ENCODE peak calls at places on chromosomes 13 and 19, in four cellular contexts. G, P, E and C are unnamed samples.
A peak's percentile ranks its signal among the peaks of the same experiment; 100 is the strongest.

GRCh38 chr13:69935043-69935442 is 172.6 kb upstream of the ATXN8OS start:
- DNase-seq in G (no peak), P (no peak), E (peak; percentile 5), C (no peak)

GRCh38 chr19:980133-980998 is 3.8 kb upstream of the WDR18 start:
- DNase-seq in G (no peak), P (peak; percentile 92), E (peak; percentile 86), C (peak; percentile 56)

GRCh38 chr19:4301590-4302237 is 475 bp downstream of the TMIGD2 start:
- DNase-seq in G (no peak), P (no peak), E (no peak), C (no peak)

GRCh38 chr13:49935171-49936084 is 712 bp downstream of the SPRYD7 start:
- DNase-seq in G (peak; percentile 50), P (peak; percentile 44), E (peak; percentile 17), C (peak; percentile 82)

GRCh38 chr13:45310341-45311138 is 30.4 kb downstream of the TPT1 start:
- DNase-seq in G (no peak), P (no peak), E (no peak), C (no peak)

GRCh38 chr13:51894239-51894638 is 32.5 kb downstream of the CCDC70 start:
- DNase-seq in G (no peak), P (peak; percentile 19), E (no peak), C (no peak)

GRCh38 chr19:35207391-35207871 is 21.1 kb downstream of the FAM187B start:
- DNase-seq in G (no peak), P (no peak), E (no peak), C (no peak)

GRCh38 chr13:23159587-23160240 is 21.1 kb upstream of the SGCG start:
- DNase-seq in G (no peak), P (no peak), E (no peak), C (no peak)

GRCh38 chr13:83065136-83065535 is 817.1 kb downstream of the SLITRK1 start:
- DNase-seq in G (peak; percentile 63), P (no peak), E (no peak), C (no peak)

GRCh38 chr19:51323481-51323891 is 12.0 kb downstream of the IGLON5 start:
- DNase-seq in G (no peak), P (no peak), E (no peak), C (no peak)

GRCh38 chr13:60838581-60838980 is 441.6 kb downstream of the TDRD3 start:
- DNase-seq in G (no peak), P (no peak), E (no peak), C (no peak)

GRCh38 chr13:111066544-111066943 is 48.6 kb upstream of the ARHGEF7 start:
- DNase-seq in G (no peak), P (no peak), E (no peak), C (no peak)

GRCh38 chr19:35061583-35062373 is 20.3 kb downstream of the HPN start:
- DNase-seq in G (peak; percentile 34), P (no peak), E (no peak), C (no peak)

GRCh38 chr13:66508153-66508909 is 721.8 kb downstream of the PCDH9 start:
- DNase-seq in G (peak; percentile 38), P (no peak), E (no peak), C (no peak)

GRCh38 chr13:111791131-111791530 is 275.8 kb upstream of the SOX1 start:
- DNase-seq in G (no peak), P (no peak), E (no peak), C (no peak)

GRCh38 chr13:34587586-34587985 is 354.5 kb upstream of the NBEA start:
- DNase-seq in G (no peak), P (no peak), E (no peak), C (no peak)

GRCh38 chr19:3766520-3766919 is 4.0 kb downstream of the MRPL54 start:
- DNase-seq in G (no peak), P (no peak), E (no peak), C (no peak)

GRCh38 chr13:100392709-100393630 is 195.6 kb downstream of the GGACT start:
- DNase-seq in G (peak; percentile 100), P (peak; percentile 82), E (peak; percentile 91), C (peak; percentile 94)

GRCh38 chr13:26186995-26187394 is 35.1 kb downstream of the RNF6 start:
- DNase-seq in G (no peak), P (no peak), E (no peak), C (no peak)

GRCh38 chr13:71278512-71278911 is 588.5 kb downstream of the DACH1 start:
- DNase-seq in G (no peak), P (no peak), E (no peak), C (no peak)

GRCh38 chr13:104098421-104098820 is 1032.2 kb upstream of the SLC10A2 start:
- DNase-seq in G (no peak), P (no peak), E (no peak), C (no peak)

GRCh38 chr19:34364830-34365462 is at the start of gene GPI:
- DNase-seq in G (peak; percentile 24), P (peak; percentile 80), E (peak; percentile 61), C (peak; percentile 80)

GRCh38 chr19:42045575-42045974 is 24.4 kb downstream of the GRIK5 start:
- DNase-seq in G (no peak), P (no peak), E (no peak), C (no peak)

GRCh38 chr13:22198656-22199217 is 527.9 kb downstream of the FGF9 start:
- DNase-seq in G (no peak), P (no peak), E (no peak), C (no peak)

GRCh38 chr19:45460807-45461347 is 6.9 kb upstream of the FOSB start:
- DNase-seq in G (no peak), P (no peak), E (no peak), C (no peak)

GRCh38 chr13:48126944-48127814 is 32.3 kb upstream of the MED4 start:
- DNase-seq in G (peak; percentile 60), P (peak; percentile 52), E (peak; percentile 63), C (peak; percentile 33)

GRCh38 chr19:35959040-35959967 is 23.1 kb downstream of the LRFN3 start:
- DNase-seq in G (no peak), P (no peak), E (no peak), C (no peak)

GRCh38 chr13:50080158-50080855 is 65.1 kb downstream of the KCNRG start:
- DNase-seq in G (peak; percentile 52), P (peak; percentile 37), E (peak; percentile 23), C (peak; percentile 37)

GRCh38 chr19:40502647-40503046 is 35.8 kb downstream of the SPTBN4 start:
- DNase-seq in G (no peak), P (no peak), E (peak; percentile 31), C (peak; percentile 76)

GRCh38 chr19:28859811-28860210 is 353.1 kb downstream of the UQCRFS1 start:
- DNase-seq in G (no peak), P (no peak), E (no peak), C (no peak)

GRCh38 chr13:81408647-81409046 is 1067.7 kb upstream of the SPRY2 start:
- DNase-seq in G (no peak), P (no peak), E (no peak), C (no peak)

GRCh38 chr19:50516456-50516855 is 2.7 kb upstream of the ASPDH start:
- DNase-seq in G (no peak), P (no peak), E (no peak), C (no peak)

GRCh38 chr13:30816733-30817132 is 81.4 kb downstream of the ALOX5AP start:
- DNase-seq in G (no peak), P (no peak), E (no peak), C (no peak)

GRCh38 chr13:99417151-99417820 is 84.0 kb upstream of the TM9SF2 start:
- DNase-seq in G (no peak), P (no peak), E (no peak), C (no peak)

DNA sequence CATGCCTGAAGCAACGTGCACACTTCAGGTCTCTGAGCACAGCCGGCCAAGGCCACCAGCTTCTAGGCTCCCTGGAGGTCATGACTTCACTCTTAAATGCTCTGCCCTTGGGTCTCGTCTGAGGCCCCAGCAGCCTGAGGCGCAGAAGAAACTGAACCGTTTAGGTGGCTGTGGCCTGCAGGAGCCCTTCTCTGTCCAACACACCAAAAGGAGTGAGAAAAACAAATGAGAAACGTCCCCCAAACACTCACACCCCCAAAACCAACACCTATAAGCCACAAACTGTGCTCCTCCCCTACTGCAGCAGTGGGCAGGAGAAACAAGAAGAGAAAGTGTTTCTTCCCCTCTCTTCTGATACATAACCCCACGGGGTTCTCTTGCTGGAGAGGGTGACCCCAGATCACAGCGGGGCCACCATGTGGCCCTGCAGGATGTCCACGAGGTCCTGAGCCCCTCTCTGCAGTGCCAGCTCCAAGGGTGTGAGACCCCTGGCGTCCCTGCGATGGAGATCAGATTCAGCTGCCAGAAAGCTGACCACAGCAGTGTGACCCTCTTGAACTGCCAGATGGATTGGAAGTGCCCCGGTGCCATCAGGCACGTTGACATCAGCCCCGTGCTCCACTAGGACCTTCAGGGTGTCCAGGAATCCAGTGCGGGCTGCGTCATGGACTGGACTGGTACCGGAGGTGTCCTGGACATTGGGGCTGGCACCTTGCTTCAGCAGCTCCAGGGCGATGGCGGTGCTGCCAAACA is 1.0 kb upstream of the KRI1 start:
- DNase-seq in G (no peak), P (no peak), E (no peak), C (no peak)
- TF ChIP-seq BHLHE40 in G (no peak), P (no peak), E (no peak), C (no peak)

DNA sequence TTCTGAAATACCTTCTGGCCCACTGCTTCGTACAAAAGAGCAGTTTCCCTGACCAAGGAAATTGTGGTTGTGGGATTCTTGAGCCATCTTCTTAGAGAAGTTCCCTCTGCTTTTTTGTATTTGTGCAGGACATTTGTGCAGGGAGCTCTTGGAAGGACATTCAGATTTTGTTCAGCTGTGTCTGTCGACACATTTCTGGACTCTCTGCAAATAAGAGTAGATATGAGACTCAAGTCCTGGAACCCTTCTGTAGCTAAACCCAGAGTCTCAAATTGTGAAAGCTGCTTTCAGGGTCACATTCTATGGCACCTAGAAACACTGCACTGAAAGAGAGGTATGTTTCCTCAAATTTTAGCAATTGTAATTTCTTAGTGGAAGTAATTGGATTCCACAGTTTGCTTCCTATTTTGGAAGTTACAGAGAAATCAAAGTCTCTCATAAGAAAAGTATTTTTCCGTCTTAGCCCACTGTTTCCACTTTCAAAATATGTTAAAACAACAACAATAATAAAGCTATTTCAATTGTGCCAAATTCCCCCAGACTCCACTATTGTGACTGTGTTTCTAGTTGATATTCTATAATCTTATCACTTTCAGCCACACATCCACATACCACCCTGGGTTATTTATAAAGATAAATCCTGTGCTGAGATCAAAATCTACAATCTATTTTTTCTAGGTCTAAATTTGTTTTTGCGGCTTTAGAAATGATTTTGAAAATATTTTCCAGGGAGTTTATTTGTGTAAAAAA is 224.0 kb downstream of the COG6 start:
- DNase-seq in G (no peak), P (no peak), E (no peak), C (no peak)
- TF ChIP-seq MAZ in G (no peak), P (no peak), E (no peak), C (no peak)

GRCh38 chr19:48629599-48630288 is 7.4 kb downstream of the DBP start:
- DNase-seq in G (no peak), P (no peak), E (no peak), C (no peak)
- TF ChIP-seq BHLHE40 in G (no peak), P (no peak), E (no peak), C (no peak)

DNA sequence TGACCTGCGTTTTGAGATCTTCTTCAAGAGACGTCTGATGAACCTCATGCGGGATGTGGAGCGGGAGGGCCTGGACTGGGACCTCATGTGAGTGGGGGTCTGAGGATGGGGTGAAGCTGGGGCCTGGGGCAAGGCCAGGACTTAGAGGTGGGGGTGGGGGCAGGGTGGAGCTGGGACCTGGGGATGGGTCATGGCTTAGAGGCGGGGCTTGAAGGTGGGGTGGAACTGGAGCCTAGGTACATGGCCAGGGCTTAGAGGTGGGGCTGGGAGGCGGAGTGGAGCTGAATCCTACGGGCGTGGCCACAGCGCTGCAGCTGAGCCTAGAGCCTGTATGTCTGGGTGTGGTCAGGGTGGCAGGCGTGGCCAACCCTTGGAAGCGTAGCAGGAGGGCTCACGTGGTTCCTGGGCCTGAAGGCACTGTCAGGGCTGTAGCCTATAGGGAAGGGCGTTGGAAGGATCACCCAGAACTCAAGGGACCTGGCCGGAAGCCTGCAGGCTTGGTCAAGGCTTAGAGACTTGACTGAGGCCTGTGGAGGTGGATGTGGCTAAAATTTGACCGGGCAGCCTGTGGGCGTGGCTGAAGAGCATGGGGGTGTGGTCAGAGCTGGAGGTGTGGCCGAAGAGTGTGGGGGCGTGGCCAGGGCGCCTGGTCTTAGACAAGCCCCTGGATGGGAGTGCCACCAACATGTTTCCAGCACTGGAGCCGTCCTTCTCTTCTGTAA is 24.2 kb downstream of the COLGALT1 start:
- DNase-seq in G (peak; percentile 26), P (peak; percentile 91), E (no peak), C (peak; percentile 87)
- TF ChIP-seq MAZ in G (no peak), P (peak; percentile 70), E (no peak), C (no peak)